ENCODE peak calls at places on chromosomes 6 and 20, in four cellular contexts. X, W, Q and D are unnamed samples.

GRCh38 chr20:45970646-45971424 is 1.2 kb downstream of the ZNF335 start:
- DNase-seq in Q (no peak), W (peak), X (no peak), D (no peak)

GRCh38 chr6:72850040-72850439 is 228.2 kb downstream of the KCNQ5 start:
- DNase-seq in W (no peak), X (no peak), Q (no peak), D (no peak)

GRCh38 chr6:108846628-108847027 is 1.6 kb upstream of the ARMC2 start:
- DNase-seq in Q (no peak), X (no peak), W (no peak), D (no peak)

GRCh38 chr20:5621305-5621704 is 128.9 kb upstream of the SHLD1 start:
- DNase-seq in X (peak), W (no peak), Q (no peak), D (no peak)

GRCh38 chr20:63957004-63957689 is 931 bp upstream of the UCKL1 start:
- DNase-seq in Q (no peak), X (no peak), W (peak), D (peak)

GRCh38 chr6:20302168-20302567 is 89.9 kb upstream of the MBOAT1 start:
- DNase-seq in Q (no peak), X (no peak), W (no peak), D (no peak)

GRCh38 chr6:22108199-22108598 is 188.6 kb downstream of the PRL start:
- DNase-seq in Q (no peak), W (no peak), X (no peak), D (no peak)

GRCh38 chr6:163355471-163355991 is 59.0 kb upstream of the QKI start:
- DNase-seq in X (no peak), Q (no peak), W (no peak), D (peak)

GRCh38 chr6:20540683-20541082 is 6.4 kb downstream of the CDKAL1 start:
- DNase-seq in X (no peak), Q (no peak), W (no peak), D (peak)

GRCh38 chr6:166361080-166361429 is 18.7 kb upstream of the SFT2D1 start:
- DNase-seq in W (no peak), Q (no peak), X (no peak), D (peak)

GRCh38 chr6:52063584-52064400 is 23.6 kb downstream of the PKHD1 start:
- DNase-seq in X (no peak), W (peak), Q (peak), D (peak)

GRCh38 chr20:10863337-10864060 is 189.7 kb upstream of the JAG1 start:
- DNase-seq in X (no peak), Q (no peak), W (no peak), D (no peak)

GRCh38 chr6:136344420-136344819 is 54.8 kb upstream of the BCLAF1 start:
- DNase-seq in Q (no peak), X (no peak), W (no peak), D (no peak)

GRCh38 chr6:56746767-56747504 is 104.2 kb upstream of the DST start:
- DNase-seq in X (no peak), W (no peak), Q (no peak), D (no peak)

GRCh38 chr6:37877373-37878149 is 58.0 kb downstream of the ZFAND3 start:
- DNase-seq in W (no peak), X (no peak), Q (no peak), D (no peak)

GRCh38 chr6:43386492-43386891 is 17.0 kb upstream of the ZNF318 start:
- DNase-seq in W (peak), X (no peak), Q (no peak), D (peak)

GRCh38 chr20:3755814-3756480 is 11.6 kb downstream of the ADISSP start:
- DNase-seq in Q (no peak), X (no peak), W (no peak), D (no peak)

GRCh38 chr6:14458669-14459266 is 341.2 kb downstream of the CD83 start:
- DNase-seq in X (no peak), W (no peak), Q (no peak), D (no peak)

GRCh38 chr20:43196243-43196642 is 6.5 kb upstream of the PTPRT start:
- DNase-seq in Q (no peak), W (no peak), X (no peak), D (no peak)

GRCh38 chr20:52405417-52405816 is 213.8 kb upstream of the ZFP64 start:
- DNase-seq in W (no peak), Q (no peak), X (no peak), D (no peak)

GRCh38 chr20:46093531-46093930 is 3.8 kb upstream of the NCOA5 start:
- DNase-seq in W (peak), X (no peak), Q (no peak), D (no peak)

GRCh38 chr6:24658573-24659511 is 7.9 kb downstream of the TDP2 start:
- DNase-seq in W (no peak), Q (no peak), X (no peak), D (no peak)

GRCh38 chr6:114839019-114839418 is 496.2 kb upstream of the HS3ST5 start:
- DNase-seq in X (no peak), W (no peak), Q (no peak), D (no peak)

GRCh38 chr20:38167851-38168760 is 3.0 kb upstream of the TGM2 start:
- DNase-seq in X (no peak), Q (no peak), W (no peak), D (peak)

GRCh38 chr20:10848810-10849370 is 175.1 kb upstream of the JAG1 start:
- DNase-seq in W (peak), Q (no peak), X (no peak), D (peak)

GRCh38 chr6:17472653-17473183 is 79.3 kb downstream of the CAP2 start:
- DNase-seq in Q (no peak), X (no peak), W (no peak), D (no peak)

GRCh38 chr20:44422083-44422482 is 53.6 kb upstream of the TTPAL start:
- DNase-seq in Q (no peak), X (no peak), W (no peak), D (no peak)

GRCh38 chr20:2804921-2805681 is 4.7 kb upstream of the CPXM1 start:
- DNase-seq in W (no peak), X (no peak), Q (no peak), D (no peak)

GRCh38 chr20:3680701-3681351 is 984 bp downstream of the ADAM33 start:
- DNase-seq in X (no peak), W (no peak), Q (no peak), D (no peak)

GRCh38 chr6:52361347-52361944 is 505 bp upstream of the PAQR8 start:
- DNase-seq in X (no peak), W (no peak), Q (no peak), D (no peak)

GRCh38 chr6:41836022-41836659 is 48.6 kb downstream of the TOMM6 start:
- DNase-seq in W (no peak), X (no peak), Q (no peak), D (no peak)

GRCh38 chr6:21383499-21384085 is 210.0 kb upstream of the SOX4 start:
- DNase-seq in X (no peak), Q (no peak), W (no peak), D (no peak)

GRCh38 chr20:52313335-52313963 is 121.9 kb upstream of the ZFP64 start:
- DNase-seq in Q (no peak), W (no peak), X (no peak), D (peak)

GRCh38 chr20:5180421-5180820 is 53.6 kb downstream of the CDS2 start:
- DNase-seq in X (no peak), Q (no peak), W (no peak), D (no peak)

GRCh38 chr20:34953960-34954359 is 1.6 kb downstream of the GSS start:
- DNase-seq in Q (no peak), X (no peak), W (no peak), D (no peak)

GRCh38 chr6:158376650-158377081 is 64.4 kb downstream of the TULP4 start:
- DNase-seq in W (no peak), Q (no peak), X (no peak), D (no peak)